ENCODE peak calls at places on chromosomes 3 and 15, in seven cellular contexts. K, P, H, V, R, C and E are unnamed samples.

GRCh38 chr3:114242947-114243346 is 5.6 kb upstream of the ZNF80 start:
- DNase-seq in R (no peak), K (no peak), C (no peak), P (no peak), V (no peak), H (peak), E (no peak)

GRCh38 chr15:44068346-44068745 is 126.7 kb downstream of the FRMD5 start:
- DNase-seq in R (no peak), C (no peak), H (no peak), V (no peak), K (no peak), P (no peak), E (no peak)

GRCh38 chr3:108603689-108604088 is 14.2 kb downstream of the DZIP3 start:
- DNase-seq in C (no peak), P (no peak), R (peak), H (no peak), V (no peak), K (no peak), E (no peak)

GRCh38 chr3:183927059-183927458 is 42.4 kb upstream of the PARL start:
- DNase-seq in P (no peak), V (no peak), H (no peak), C (no peak), K (no peak), R (no peak), E (no peak)

GRCh38 chr15:34354286-34354685 is 11.2 kb downstream of the NUTM1 start:
- DNase-seq in R (no peak), H (no peak), K (no peak), C (no peak), V (no peak), P (no peak), E (no peak)

GRCh38 chr3:9045399-9045798 is 82.1 kb upstream of the RAD18 start:
- DNase-seq in P (no peak), R (no peak), K (no peak), C (no peak), H (no peak), V (no peak), E (no peak)

GRCh38 chr3:112781611-112782010 is 65.1 kb downstream of the CD200R1L start:
- DNase-seq in C (no peak), P (no peak), R (peak), V (no peak), K (no peak), H (no peak), E (no peak)

GRCh38 chr3:107680698-107681097 is 157.9 kb downstream of the BBX start:
- DNase-seq in C (no peak), P (no peak), H (no peak), R (peak), V (no peak), K (no peak), E (no peak)

GRCh38 chr15:100733088-100733487 is 130.7 kb downstream of the ASB7 start:
- DNase-seq in V (peak), P (peak), H (no peak), C (no peak), K (no peak), R (peak), E (no peak)

GRCh38 chr3:50102558-50102957 is 13.8 kb downstream of the RBM5 start:
- DNase-seq in V (no peak), R (no peak), K (no peak), C (no peak), P (no peak), H (no peak), E (no peak)

GRCh38 chr3:46440531-46441294 is 24.0 kb downstream of the LTF start:
- DNase-seq in K (no peak), H (peak), R (no peak), C (no peak), V (no peak), P (no peak), E (no peak)

GRCh38 chr3:30747771-30748281 is 141.4 kb downstream of the TGFBR2 start:
- DNase-seq in R (peak), H (no peak), K (no peak), V (peak), P (peak), C (peak), E (no peak)

GRCh38 chr3:197226179-197226578 is 72.2 kb downstream of the DLG1 start:
- DNase-seq in V (no peak), C (no peak), H (no peak), R (no peak), K (no peak), P (peak), E (peak)

DNA sequence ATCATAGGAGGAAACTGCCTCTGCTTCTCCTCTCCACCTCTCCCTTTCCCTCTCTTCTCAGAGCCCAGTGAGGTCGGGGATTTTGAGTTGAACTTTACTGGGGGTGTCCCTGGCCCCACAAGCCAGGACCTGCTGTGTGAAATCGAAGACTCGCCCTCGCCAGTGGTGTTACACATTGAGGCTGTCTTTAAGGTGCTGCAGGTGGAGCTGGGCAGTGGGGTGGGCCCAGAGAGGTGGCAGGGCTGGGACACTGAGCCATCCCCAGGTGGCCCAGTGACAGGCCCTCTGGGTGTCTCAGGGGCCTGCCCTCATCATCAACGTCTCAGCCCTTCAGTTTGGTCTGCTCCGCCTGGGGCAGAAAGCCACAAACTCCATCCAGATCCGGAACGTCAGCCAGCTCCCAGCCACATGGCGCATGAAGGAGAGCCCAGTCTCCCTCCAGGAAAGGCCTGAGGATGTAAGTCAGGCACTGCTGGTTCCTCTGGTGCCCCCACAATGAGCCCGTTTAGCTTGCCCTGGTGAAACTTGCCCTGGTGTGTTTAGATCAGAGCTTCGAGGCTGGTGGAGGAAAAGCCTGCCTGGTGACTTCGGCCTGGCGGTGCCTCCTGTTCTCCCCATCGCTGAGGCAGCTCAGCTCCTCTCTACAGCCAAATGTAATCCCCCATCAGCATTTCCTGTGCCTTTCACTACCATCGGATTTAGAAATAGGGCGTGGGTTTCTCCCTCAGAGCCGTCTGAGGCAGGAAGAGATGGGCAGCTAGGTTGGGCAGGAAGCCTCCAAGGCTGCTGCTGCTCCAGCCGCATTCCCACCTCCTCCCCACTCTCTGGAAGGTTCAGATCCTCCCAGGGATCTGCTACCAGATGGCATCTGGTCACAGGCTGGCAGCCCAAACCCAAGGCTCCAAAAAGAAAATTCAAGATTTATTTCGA is 39.2 kb downstream of the ACAA1 start:
- DNase-seq in R (no peak), H (no peak), C (no peak), V (no peak), P (no peak), K (no peak), E (no peak)
- TF ChIP-seq RFX5 in R (no peak), H (no peak), C (no peak), V (no peak), P (no peak), K (no peak), E (no peak)

DNA sequence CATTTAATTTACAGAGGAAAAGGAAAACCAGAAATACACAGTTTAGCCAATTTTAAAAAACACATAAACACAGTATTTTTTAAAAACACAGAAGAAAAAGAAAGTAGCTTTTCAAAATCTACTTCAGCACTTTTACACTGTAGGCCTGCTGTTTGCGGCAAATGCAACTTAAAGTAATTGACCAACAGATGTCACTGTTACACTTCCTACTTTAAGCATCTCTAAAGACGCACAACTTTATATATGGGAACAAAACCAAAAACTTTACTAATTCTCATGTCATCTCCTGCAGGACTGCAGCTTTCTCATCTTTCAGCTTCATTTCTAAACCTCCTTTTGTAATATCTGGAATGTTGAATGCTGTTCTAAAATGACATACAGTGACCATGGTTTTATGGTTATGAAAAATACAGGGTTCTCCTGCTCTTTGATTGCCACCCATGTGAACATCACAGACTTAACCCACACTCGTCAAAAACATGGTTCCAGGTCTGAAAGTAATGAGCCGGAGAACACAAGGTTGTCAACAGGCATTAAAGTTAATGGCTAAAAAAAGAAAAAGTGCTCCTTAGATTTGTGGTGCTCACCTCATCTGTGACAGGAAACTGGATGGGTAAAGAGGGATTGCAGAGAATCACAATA is 107.9 kb downstream of the FMN1 start:
- DNase-seq in V (peak), K (no peak), C (peak), H (peak), P (peak), R (peak), E (no peak)
- TF ChIP-seq RFX5 in V (no peak), K (no peak), C (no peak), H (no peak), P (no peak), R (no peak), E (no peak)

GRCh38 chr3:175716451-175716850 is 857.3 kb downstream of the NAALADL2 start:
- DNase-seq in R (peak), H (no peak), V (no peak), P (no peak), K (no peak), C (no peak), E (no peak)
- TF ChIP-seq RFX5 in R (no peak), H (no peak), V (no peak), P (no peak), K (no peak), C (no peak), E (no peak)

DNA sequence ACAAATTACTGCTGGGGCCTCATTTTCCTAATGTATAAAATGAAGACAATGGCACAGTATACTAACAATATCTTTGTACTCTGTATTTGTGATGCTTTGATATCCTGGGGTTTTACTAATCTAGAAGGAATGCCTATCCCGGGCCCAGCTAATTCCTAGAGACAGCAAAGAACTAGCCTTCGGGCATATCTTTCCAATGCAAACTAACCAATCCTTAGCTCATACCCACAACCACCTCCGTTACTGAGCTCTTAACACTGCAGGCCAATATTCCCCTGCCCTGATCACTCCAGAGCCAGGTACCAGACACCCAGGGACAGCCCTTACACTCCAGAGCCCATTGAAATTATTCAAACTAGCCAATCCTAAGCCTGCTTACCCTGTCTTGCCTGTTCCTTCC is 309.0 kb downstream of the ULK4 start:
- DNase-seq in H (no peak), C (no peak), K (no peak), R (peak), V (no peak), P (no peak), E (no peak)
- TF ChIP-seq RFX5 in H (no peak), C (no peak), K (no peak), R (no peak), V (no peak), P (no peak), E (no peak)

GRCh38 chr15:37582852-37583251 is 351.6 kb upstream of the TMCO5A start:
- DNase-seq in K (no peak), C (no peak), R (no peak), V (no peak), H (no peak), P (no peak), E (no peak)
- TF ChIP-seq RFX5 in K (no peak), C (no peak), R (no peak), V (no peak), H (no peak), P (no peak), E (no peak)

DNA sequence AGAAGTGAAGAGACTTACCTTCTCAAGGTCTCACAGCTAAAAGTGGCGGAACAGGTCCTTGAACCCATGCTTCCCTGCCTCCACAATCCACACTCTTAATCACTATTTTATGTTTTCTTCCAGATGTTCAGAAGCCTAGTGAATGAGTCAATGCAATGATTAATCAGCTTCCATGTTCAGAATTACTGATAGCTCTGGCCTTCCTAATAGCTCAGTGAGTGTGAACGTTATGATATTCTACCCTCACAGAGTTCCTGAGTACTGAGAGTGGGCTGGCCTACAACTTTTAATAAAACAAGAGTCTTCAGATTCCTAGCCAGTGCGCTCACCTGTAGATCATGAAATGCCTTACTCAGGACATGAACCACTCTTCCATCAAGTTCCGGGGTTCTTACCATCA is 443.0 kb upstream of the ADAMTS9 start:
- DNase-seq in H (no peak), R (no peak), K (no peak), P (no peak), C (no peak), V (no peak), E (no peak)
- TF ChIP-seq RFX5 in H (no peak), R (no peak), K (no peak), P (no peak), C (no peak), V (no peak), E (no peak)

GRCh38 chr3:61975936-61976335 is 397.4 kb downstream of the FEZF2 start:
- DNase-seq in H (no peak), V (no peak), R (no peak), K (no peak), C (no peak), P (no peak), E (no peak)

GRCh38 chr3:61979645-61980430 is 393.5 kb downstream of the FEZF2 start:
- DNase-seq in K (no peak), P (no peak), V (no peak), R (no peak), C (no peak), H (no peak), E (no peak)

GRCh38 chr3:61975199-61975598 is 398.2 kb downstream of the FEZF2 start:
- DNase-seq in P (no peak), V (no peak), R (peak), H (no peak), C (no peak), K (no peak), E (no peak)

GRCh38 chr3:61981005-61981404 is 392.3 kb downstream of the FEZF2 start:
- DNase-seq in K (no peak), V (no peak), P (no peak), H (no peak), R (no peak), C (no peak), E (no peak)

DNA sequence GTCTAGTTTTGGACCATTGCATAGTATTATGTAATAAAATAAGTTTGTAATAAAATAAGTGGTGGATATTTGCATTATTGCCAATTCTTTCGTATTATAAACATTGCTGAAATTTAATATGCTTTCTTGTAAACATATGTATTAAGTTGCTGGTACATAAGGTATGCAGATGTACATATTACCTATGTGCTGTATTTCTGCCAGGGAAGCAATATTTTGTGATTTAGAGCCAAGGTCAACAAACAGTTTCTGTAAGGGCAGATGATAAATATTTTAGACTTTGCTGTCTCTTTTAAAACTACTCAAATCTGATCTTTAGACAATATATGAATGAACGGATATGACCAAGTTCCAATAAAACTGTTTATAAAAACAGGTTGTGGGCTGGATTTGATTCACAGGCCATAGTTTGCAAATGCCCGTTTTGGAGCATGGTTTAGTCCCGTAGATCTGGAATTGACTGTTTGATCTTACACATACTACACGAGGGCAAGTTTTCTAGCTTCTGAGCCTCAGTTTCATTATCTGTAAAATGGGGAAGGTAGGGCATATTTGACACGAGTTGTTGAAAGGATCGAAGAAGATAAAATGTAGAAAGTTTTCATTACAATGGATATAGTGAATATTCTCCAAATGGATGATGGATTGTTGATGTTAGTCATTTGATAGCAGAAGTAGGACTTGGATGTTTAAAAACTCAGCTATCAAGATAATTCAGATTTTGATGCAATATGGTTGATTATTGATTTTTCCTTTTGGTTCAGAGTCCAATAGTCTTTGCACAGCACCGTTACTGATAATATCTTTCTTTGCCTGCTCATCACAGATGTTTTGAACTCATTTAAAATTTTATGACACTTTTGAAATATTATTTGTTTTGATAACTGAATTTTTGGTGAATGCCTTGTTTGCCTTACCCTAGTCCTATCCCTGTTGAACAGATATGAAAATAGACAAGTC is 394.6 kb downstream of the FEZF2 start:
- DNase-seq in R (no peak), H (no peak), K (no peak), C (no peak), V (no peak), P (no peak), E (no peak)
- TF ChIP-seq RFX5 in R (no peak), H (no peak), K (no peak), C (no peak), V (no peak), P (no peak), E (no peak)

GRCh38 chr3:129039271-129040038 is 21.1 kb upstream of the GP9 start:
- DNase-seq in K (no peak), H (no peak), V (no peak), C (no peak), R (no peak), P (peak), E (no peak)
- TF ChIP-seq RFX5 in K (no peak), H (no peak), V (no peak), C (no peak), R (no peak), P (no peak), E (no peak)